ENCODE peak calls at places on chromosome 2, in eight cellular contexts. T is cardiac fibroblast; Y is fibroblast of lung; K is NCI-H774; S is CD14-positive monocyte; A is activated CD4-positive, alpha-beta T cell treated with anti-CD3 and anti-CD28 coated beads, Interleukin-2, amount 10 ng/mL, durations not matched to agents 24 days and 14 days; E is SW480; C is stimulated activated CD4-positive, alpha-beta T cell treated with anti-CD3 and anti-CD28 coated beads, TNF-alpha, amount 100 ng/mL, for 1 hour. F is an unnamed sample.

GRCh38 chr2:182616471-182617393 is 99.3 kb upstream of the DNAJC10 start:
- DNase-seq in T (peak; percentile 73), Y (peak; percentile 90), K (no peak), S (no peak), A (no peak), E (no peak), C (no peak), F (no peak)

GRCh38 chr2:161576421-161576820 is 47.8 kb upstream of the SLC4A10 start:
- DNase-seq in T (peak; percentile 5), Y (no peak), K (no peak), S (no peak), A (no peak), E (no peak), C (no peak), F (no peak)

GRCh38 chr2:118618279-118618678 is 229.2 kb downstream of the EN1 start:
- DNase-seq in T (no peak), Y (no peak), K (no peak), S (no peak), A (no peak), E (no peak), C (no peak), F (no peak)

GRCh38 chr2:66390152-66390551 is 44.8 kb upstream of the MEIS1 start:
- DNase-seq in T (no peak), Y (no peak), K (no peak), S (no peak), A (no peak), E (no peak), C (no peak), F (no peak)

GRCh38 chr2:210199186-210199765 is 26.0 kb downstream of the ACADL start:
- DNase-seq in T (peak; percentile 63), Y (peak; percentile 16), K (no peak), S (no peak), A (no peak), E (peak; percentile 42), C (no peak), F (peak; percentile 47)

GRCh38 chr2:28486526-28486925 is 9.3 kb upstream of the PLB1 start:
- DNase-seq in T (no peak), Y (no peak), K (no peak), S (no peak), A (no peak), E (no peak), C (no peak), F (no peak)

GRCh38 chr2:30362468-30363081 is 84.5 kb upstream of the LCLAT1 start:
- DNase-seq in T (peak; percentile 66), Y (peak; percentile 83), K (no peak), S (no peak), A (no peak), E (no peak), C (no peak), F (no peak)

GRCh38 chr2:105749583-105750399 is 5.1 kb downstream of the NCK2 start:
- DNase-seq in T (peak; percentile 88), Y (peak; percentile 86), K (no peak), S (peak; percentile 55), A (no peak), E (no peak), C (no peak), F (no peak)

GRCh38 chr2:78768016-78768415 is 257.5 kb upstream of the REG3G start:
- DNase-seq in T (no peak), Y (no peak), K (no peak), S (no peak), A (no peak), E (no peak), C (no peak), F (no peak)

GRCh38 chr2:55901322-55901721 is 22.3 kb downstream of the EFEMP1 start:
- DNase-seq in T (peak; percentile 64), Y (peak; percentile 84), K (no peak), S (no peak), A (no peak), E (peak; percentile 70), C (no peak), F (no peak)

GRCh38 chr2:120318626-120319025 is 27.3 kb upstream of the INHBB start:
- DNase-seq in T (peak; percentile 11), Y (no peak), K (no peak), S (no peak), A (no peak), E (no peak), C (no peak), F (no peak)

GRCh38 chr2:20600756-20601325 is 50.1 kb downstream of the HS1BP3 start:
- DNase-seq in T (peak; percentile 61), Y (no peak), K (no peak), S (no peak), A (no peak), E (no peak), C (no peak), F (no peak)

GRCh38 chr2:44616616-44617266 is 255.0 kb downstream of the CAMKMT start:
- DNase-seq in T (no peak), Y (no peak), K (no peak), S (no peak), A (peak; percentile 55), E (no peak), C (no peak), F (peak; percentile 28)

F was measured in small intestine.